ENCODE peak calls at places on chromosome 7, in eight cellular contexts. Y is HCT116, I is H1, L is HepG2, G is GM12878, N is endothelial cell of umbilical vein, V is K562, R is SK-N-SH. Q is an unnamed sample.

GRCh38 chr7:108461855-108462254 is 5.6 kb upstream of the NRCAM start:
- DNase-seq in G (no peak), Y (no peak), R (peak), I (no peak), N (no peak), V (no peak), L (no peak), Q (no peak)

GRCh38 chr7:2934211-2934731 is 90.2 kb upstream of the GNA12 start:
- DNase-seq in L (no peak), N (peak), V (no peak), R (peak), I (no peak), Y (peak), G (no peak), Q (no peak)

GRCh38 chr7:115869225-115869624 is 161.3 kb downstream of the TFEC start:
- DNase-seq in I (no peak), L (no peak), V (no peak), R (no peak), Y (no peak), N (peak), G (no peak), Q (no peak)

GRCh38 chr7:87029078-87029477 is 30.4 kb downstream of the ELAPOR2 start:
- DNase-seq in I (no peak), N (no peak), G (no peak), R (no peak), Y (no peak), V (no peak), L (no peak), Q (no peak)

GRCh38 chr7:107857541-107857912 is 33.5 kb upstream of the DLD start:
- DNase-seq in G (no peak), Y (no peak), L (peak), N (peak), I (no peak), V (no peak), R (no peak), Q (no peak)

GRCh38 chr7:22572292-22572691 is 72.3 kb upstream of the STEAP1B start:
- DNase-seq in R (no peak), V (no peak), N (no peak), G (no peak), Y (no peak), L (no peak), I (no peak), Q (no peak)

GRCh38 chr7:21941570-21942224 is 4.0 kb downstream of the CDCA7L start:
- DNase-seq in I (no peak), G (peak), L (no peak), V (no peak), Y (no peak), N (no peak), R (peak), Q (no peak)

GRCh38 chr7:145481985-145482384 is 634.6 kb upstream of the CNTNAP2 start:
- DNase-seq in N (no peak), V (no peak), I (no peak), G (no peak), L (no peak), R (no peak), Y (no peak), Q (no peak)

GRCh38 chr7:86949052-86949778 is 110.2 kb downstream of the ELAPOR2 start:
- DNase-seq in V (no peak), G (peak), I (no peak), L (no peak), N (no peak), Y (no peak), R (no peak), Q (peak)

GRCh38 chr7:5598261-5598761 is 174.7 kb upstream of the TNRC18 start:
- DNase-seq in Y (no peak), N (peak), V (no peak), I (no peak), G (no peak), R (no peak), L (no peak), Q (peak)

GRCh38 chr7:64555046-64555445 is 7.8 kb downstream of the ZNF680 start:
- DNase-seq in V (no peak), N (no peak), Y (no peak), L (no peak), R (no peak), G (no peak), I (no peak), Q (no peak)

GRCh38 chr7:33706666-33707194 is 198.6 kb upstream of the BMPER start:
- DNase-seq in G (no peak), V (no peak), L (no peak), Y (no peak), N (peak), I (no peak), R (no peak), Q (no peak)

GRCh38 chr7:87156709-87157108 is 4.5 kb downstream of the DMTF1 start:
- DNase-seq in L (no peak), I (no peak), N (no peak), G (no peak), V (no peak), R (no peak), Y (no peak), Q (no peak)

GRCh38 chr7:51949726-51950644 is 633.4 kb upstream of the COBL start:
- DNase-seq in L (no peak), Y (no peak), I (peak), G (no peak), V (no peak), R (peak), N (no peak), Q (peak)

GRCh38 chr7:133491319-133491718 is 238.4 kb downstream of the EXOC4 start:
- DNase-seq in G (no peak), I (no peak), V (no peak), L (no peak), Y (no peak), N (no peak), R (no peak), Q (no peak)

GRCh38 chr7:21902240-21902639 is 43.5 kb downstream of the CDCA7L start:
- DNase-seq in Y (no peak), V (no peak), I (no peak), L (no peak), G (no peak), R (no peak), N (peak), Q (no peak)

GRCh38 chr7:94375167-94375566 is 19.5 kb upstream of the COL1A2 start:
- DNase-seq in V (no peak), R (no peak), Y (no peak), G (no peak), I (no peak), N (peak), L (no peak), Q (peak)

GRCh38 chr7:158581440-158582088 is 6.1 kb downstream of the PTPRN2 start:
- DNase-seq in G (no peak), I (no peak), R (no peak), Y (no peak), N (no peak), L (peak), V (no peak), Q (no peak)

GRCh38 chr7:135661311-135662122 is 797 bp upstream of the STMP1 start:
- DNase-seq in V (peak), R (no peak), N (peak), Y (no peak), G (no peak), L (peak), I (no peak), Q (no peak)

GRCh38 chr7:96235281-96235680 is 86.6 kb downstream of the SLC25A13 start:
- DNase-seq in G (no peak), R (no peak), N (no peak), Y (no peak), L (no peak), V (no peak), I (no peak), Q (no peak)

GRCh38 chr7:40382145-40382544 is 247.3 kb downstream of the SUGCT start:
- DNase-seq in G (no peak), I (no peak), L (no peak), N (no peak), R (no peak), V (no peak), Y (no peak), Q (no peak)

GRCh38 chr7:24828871-24829661 is 71.8 kb upstream of the GSDME start:
- DNase-seq in R (no peak), I (no peak), Y (no peak), L (no peak), V (no peak), G (no peak), N (peak), Q (no peak)

GRCh38 chr7:12256025-12256570 is 45.0 kb downstream of the TMEM106B start:
- DNase-seq in N (peak), Y (no peak), I (no peak), L (no peak), G (no peak), V (no peak), R (no peak), Q (no peak)

GRCh38 chr7:70044064-70044463 is 445.8 kb downstream of the AUTS2 start:
- DNase-seq in I (no peak), V (no peak), N (no peak), Y (no peak), L (no peak), G (no peak), R (peak), Q (peak)

GRCh38 chr7:95113590-95113989 is 206.2 kb downstream of the PPP1R9A start:
- DNase-seq in I (no peak), Y (no peak), V (no peak), G (no peak), L (no peak), N (no peak), R (no peak), Q (no peak)

GRCh38 chr7:68706291-68706690 is 892.0 kb upstream of the AUTS2 start:
- DNase-seq in I (no peak), V (no peak), N (no peak), Y (no peak), R (no peak), G (no peak), L (no peak), Q (no peak)

GRCh38 chr7:122013070-122013469 is 131.0 kb downstream of the AASS start:
- DNase-seq in G (no peak), L (no peak), N (no peak), V (no peak), I (no peak), Y (no peak), R (no peak), Q (no peak)

GRCh38 chr7:41886906-41887311 is 184.0 kb upstream of the INHBA start:
- DNase-seq in G (no peak), Y (no peak), L (no peak), V (no peak), N (no peak), R (no peak), I (no peak), Q (peak)

GRCh38 chr7:43943702-43944187 is 17.5 kb downstream of the UBE2D4 start:
- DNase-seq in G (no peak), I (no peak), Y (no peak), V (no peak), R (no peak), L (no peak), N (no peak), Q (no peak)

GRCh38 chr7:116697152-116697551 is 25.2 kb downstream of the MET start:
- DNase-seq in Y (no peak), I (no peak), L (no peak), R (no peak), N (no peak), V (no peak), G (no peak), Q (no peak)

GRCh38 chr7:84188811-84189405 is 5.7 kb downstream of the SEMA3A start:
- DNase-seq in R (peak), V (no peak), L (peak), I (no peak), G (no peak), Y (no peak), N (peak), Q (no peak)

GRCh38 chr7:122885583-122886356 is 490 bp downstream of the CADPS2 start:
- DNase-seq in V (peak), N (peak), G (no peak), Y (no peak), L (peak), R (peak), I (peak), Q (peak)

DNA sequence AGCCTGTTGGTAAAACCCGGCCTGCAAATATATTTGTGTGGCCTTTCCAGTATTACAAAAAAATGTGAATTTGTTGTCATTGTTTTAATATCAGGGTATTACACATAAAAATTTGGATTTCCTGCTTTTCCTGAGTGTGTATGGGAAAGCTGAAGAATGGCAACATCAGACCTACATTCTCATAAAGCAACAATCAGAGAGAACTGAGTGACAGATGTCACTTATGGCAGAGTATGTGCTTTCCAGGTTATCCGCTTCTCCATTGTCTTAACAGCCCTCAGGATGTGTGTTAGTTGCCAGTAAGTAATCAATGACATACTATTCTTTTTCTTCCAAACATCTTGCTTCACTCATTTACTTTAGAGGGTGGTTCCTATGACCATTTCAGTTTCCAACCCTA is 7.3 kb downstream of the SYPL1 start:
- DNase-seq in N (peak), G (no peak), Y (no peak), I (no peak), R (no peak), V (no peak), L (no peak), Q (no peak)
- H3K4me2 ChIP-seq in N (no peak), G (no peak), Y (no peak), I (no peak), R (no peak), V (no peak), L (no peak), Q (no peak)

GRCh38 chr7:28964056-28964455 is 5.9 kb upstream of the TRIL start:
- DNase-seq in N (no peak), Y (no peak), G (no peak), I (no peak), L (no peak), V (no peak), R (no peak), Q (no peak)
- TF ChIP-seq POLR2AphosphoS5 in N (no peak), Y (no peak), G (no peak), I (no peak), L (no peak), V (no peak), R (no peak), Q (no peak)

DNA sequence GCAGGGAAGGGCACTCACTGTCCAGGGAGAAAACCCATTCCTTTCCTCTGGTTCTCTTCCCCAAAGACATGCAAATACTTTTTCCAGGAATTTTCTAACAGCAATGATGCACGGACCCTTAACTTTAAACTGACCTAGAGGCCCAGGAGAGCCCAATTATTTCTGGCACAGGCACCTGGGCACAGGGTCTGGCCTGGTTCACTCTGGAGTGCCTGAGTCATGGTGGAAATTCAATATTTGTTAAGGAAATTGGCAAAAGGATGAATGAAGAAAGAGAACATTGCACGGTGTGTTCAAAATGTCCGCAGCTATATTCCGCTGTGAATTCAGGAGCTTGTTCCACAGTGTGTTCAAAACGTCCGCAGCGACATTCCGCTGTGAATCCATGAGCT is 72.2 kb upstream of the FAM20C start:
- DNase-seq in N (no peak), Y (no peak), G (no peak), I (no peak), L (no peak), R (no peak), V (no peak), Q (no peak)
- H3K4me2 ChIP-seq in N (no peak), Y (no peak), G (no peak), I (peak), L (no peak), R (no peak), V (no peak), Q (peak)

GRCh38 chr7:128862571-128863432 is at the start of gene ATP6V1F:
- DNase-seq in G (peak), R (peak), Y (peak), V (peak), L (peak), N (peak), I (peak), Q (peak)

GRCh38 chr7:128858380-128859231 is 4.0 kb upstream of the ATP6V1F start:
- DNase-seq in G (no peak), R (no peak), Y (no peak), I (no peak), N (no peak), V (peak), L (no peak), Q (no peak)

GRCh38 chr7:128861957-128862570 is 592 bp upstream of the ATP6V1F start:
- DNase-seq in N (no peak), I (no peak), V (no peak), G (no peak), Y (no peak), L (no peak), R (no peak), Q (no peak)

GRCh38 chr7:128859232-128860157 is 3.2 kb upstream of the ATP6V1F start:
- DNase-seq in I (no peak), N (no peak), V (peak), G (no peak), Y (no peak), L (no peak), R (no peak), Q (no peak)

GRCh38 chr7:128860158-128861073 is 2.2 kb upstream of the ATP6V1F start:
- DNase-seq in V (peak), I (no peak), L (no peak), N (no peak), R (no peak), G (no peak), Y (no peak), Q (peak)
- TF ChIP-seq POLR2AphosphoS5 in V (peak), I (no peak), L (no peak), N (no peak), R (peak), G (no peak), Y (no peak), Q (no peak)

Q was measured in GM23338.